ENCODE peak calls at places on chromosomes 11 and 22, in five cellular contexts. U is head of caudate nucleus; X is DMS 273 treated with DMSO at 0.1 percent for 48 hours; I is activated CD8-positive, alpha-beta memory T cell treated with anti-CD3 and anti-CD28 coated beads, Interleukin-2, amount 10 ng/mL, durations not matched to agents 7 days and 5 days; Y is BE2C. D is an unnamed sample.

GRCh38 chr22:46175631-46176030 is 25.3 kb downstream of the PPARA start:
- DNase-seq in U (no peak), I (no peak), X (no peak), Y (no peak), D (no peak)

GRCh38 chr11:15875934-15876333 is 480.4 kb downstream of the SOX6 start:
- DNase-seq in X (no peak), U (no peak), Y (no peak), I (no peak), D (no peak)

GRCh38 chr22:35905894-35906293 is 122.7 kb downstream of the RBFOX2 start:
- DNase-seq in I (no peak), U (no peak), X (no peak), Y (no peak), D (no peak)

GRCh38 chr22:50191041-50191740 is 5.5 kb downstream of the TRABD start:
- DNase-seq in I (peak), U (no peak), Y (no peak), X (no peak), D (no peak)

GRCh38 chr11:119754656-119755350 is 25.8 kb upstream of the NECTIN1 start:
- DNase-seq in Y (no peak), U (no peak), X (no peak), I (no peak), D (no peak)

GRCh38 chr22:18060646-18061620 is 16.9 kb upstream of the PEX26 start:
- DNase-seq in I (no peak), U (no peak), Y (no peak), X (no peak), D (no peak)

GRCh38 chr11:107385361-107385982 is 72.2 kb downstream of the CWF19L2 start:
- DNase-seq in U (no peak), I (no peak), X (no peak), Y (no peak), D (no peak)

GRCh38 chr11:62889126-62889483 is 8.4 kb downstream of the SLC3A2 start:
- DNase-seq in Y (no peak), I (no peak), U (no peak), X (no peak), D (no peak)

GRCh38 chr11:12671378-12671777 is 2.8 kb upstream of the TEAD1 start:
- DNase-seq in U (no peak), X (no peak), Y (no peak), I (no peak), D (no peak)

GRCh38 chr11:8934735-8935478 is 2.2 kb upstream of the C11orf16 start:
- DNase-seq in X (no peak), Y (no peak), I (no peak), U (no peak), D (no peak)

GRCh38 chr11:120013325-120014250 is 124.3 kb downstream of the TRIM29 start:
- DNase-seq in U (peak), I (no peak), Y (peak), X (no peak), D (peak)

GRCh38 chr11:12052676-12053605 is 44.5 kb upstream of the DKK3 start:
- DNase-seq in I (peak), U (no peak), X (no peak), Y (no peak), D (no peak)

GRCh38 chr22:50551160-50551752 is 5.6 kb downstream of the KLHDC7B start:
- DNase-seq in U (no peak), I (no peak), X (no peak), Y (no peak), D (no peak)

GRCh38 chr11:47056261-47056915 is 119.8 kb downstream of the CSTPP1 start:
- DNase-seq in X (no peak), U (no peak), Y (no peak), I (no peak), D (peak)

GRCh38 chr11:9144828-9145227 is 53.4 kb upstream of the SCUBE2 start:
- DNase-seq in X (no peak), U (no peak), I (no peak), Y (no peak), D (no peak)

GRCh38 chr11:91761406-91762027 is 463.1 kb upstream of the FAT3 start:
- DNase-seq in U (no peak), Y (no peak), I (no peak), X (peak), D (no peak)

GRCh38 chr22:31995046-31995445 is 48.0 kb upstream of the SLC5A1 start:
- DNase-seq in Y (no peak), X (no peak), I (no peak), U (no peak), D (no peak)

GRCh38 chr11:59574932-59575904 is 40.4 kb downstream of the OSBP start:
- DNase-seq in U (no peak), Y (no peak), I (no peak), X (no peak), D (no peak)

GRCh38 chr11:69249641-69250502 is 44.1 kb upstream of the MYEOV start:
- DNase-seq in Y (no peak), I (no peak), X (no peak), U (no peak), D (no peak)

GRCh38 chr11:1772270-1773130 is 8.8 kb upstream of the CTSD start:
- DNase-seq in Y (peak), X (no peak), I (peak), U (peak), D (peak)

GRCh38 chr22:22995166-22995565 is 75.2 kb upstream of the GNAZ start:
- DNase-seq in I (no peak), X (no peak), U (no peak), Y (no peak), D (no peak)